ENCODE peak calls at places on chromosome 1, in nine cellular contexts. J, H, U, L, S, C, G, E and W are unnamed samples.
A peak's percentile ranks its signal among the peaks of the same experiment; 100 is the strongest.

GRCh38 chr1:63635681-63636080 is 42.5 kb downstream of the PGM1 start:
- DNase-seq in G (no peak), U (no peak), S (no peak), J (peak; percentile 13), L (peak; percentile 36), H (no peak), E (peak; percentile 68), C (no peak), W (no peak)

GRCh38 chr1:167418397-167418796 is 99.9 kb downstream of the CD247 start:
- DNase-seq in G (no peak), J (no peak), C (no peak), L (no peak), U (no peak), E (no peak), S (no peak), H (no peak), W (no peak)

GRCh38 chr1:234538930-234539649 is 60.1 kb upstream of the TARBP1 start:
- DNase-seq in U (no peak), C (no peak), G (no peak), H (no peak), L (no peak), J (no peak), S (no peak), E (no peak), W (no peak)

GRCh38 chr1:63619558-63619957 is 26.3 kb downstream of the PGM1 start:
- DNase-seq in J (no peak), S (no peak), E (no peak), U (no peak), H (no peak), G (no peak), L (no peak), C (no peak), W (no peak)

GRCh38 chr1:202998836-202999750 is 8.1 kb upstream of the TMEM183A start:
- DNase-seq in J (peak; percentile 40), E (peak; percentile 63), U (peak; percentile 85), S (peak; percentile 60), G (peak; percentile 45), H (peak; percentile 78), C (peak; percentile 12), L (peak; percentile 57), W (peak; percentile 64)

GRCh38 chr1:239570878-239571277 is 184.5 kb downstream of the CHRM3 start:
- DNase-seq in J (no peak), C (no peak), L (no peak), E (no peak), G (no peak), U (no peak), H (no peak), S (no peak), W (no peak)

GRCh38 chr1:155003227-155003765 is 694 bp downstream of the ZBTB7B start:
- DNase-seq in S (peak; percentile 67), H (peak; percentile 81), E (peak; percentile 22), G (no peak), L (peak; percentile 21), J (no peak), C (no peak), U (peak; percentile 59), W (no peak)

GRCh38 chr1:155300553-155301329 is 497 bp downstream of the PKLR start:
- DNase-seq in U (no peak), E (no peak), G (no peak), H (no peak), J (no peak), C (no peak), L (no peak), S (no peak), W (no peak)

GRCh38 chr1:19033926-19034680 is 77.6 kb upstream of the IFFO2 start:
- DNase-seq in U (no peak), C (no peak), J (peak; percentile 53), G (no peak), H (peak; percentile 60), S (no peak), L (peak; percentile 84), E (no peak), W (no peak)

GRCh38 chr1:18290740-18291412 is 183.3 kb downstream of the IGSF21 start:
- DNase-seq in C (no peak), U (peak; percentile 29), E (no peak), S (no peak), H (peak; percentile 74), G (no peak), L (no peak), J (no peak), W (no peak)

GRCh38 chr1:111399792-111400610 is 27.5 kb downstream of the OVGP1 start:
- DNase-seq in E (peak; percentile 73), J (peak; percentile 22), U (peak; percentile 82), C (peak; percentile 6), G (peak; percentile 24), S (peak; percentile 9), L (peak; percentile 46), H (peak; percentile 82), W (peak; percentile 26)

GRCh38 chr1:13797397-13797796 is 97.4 kb downstream of the PRDM2 start:
- DNase-seq in S (peak; percentile 66), H (no peak), L (no peak), E (no peak), U (no peak), C (no peak), J (no peak), G (no peak), W (no peak)

GRCh38 chr1:239736479-239736878 is 350.1 kb downstream of the CHRM3 start:
- DNase-seq in E (no peak), G (no peak), H (no peak), U (no peak), S (no peak), J (no peak), C (no peak), L (no peak), W (no peak)

GRCh38 chr1:11860586-11860985 is 1.8 kb upstream of the NPPB start:
- DNase-seq in C (no peak), L (no peak), J (no peak), S (no peak), E (no peak), G (no peak), U (no peak), H (no peak), W (no peak)

GRCh38 chr1:1604374-1605033 is 4.6 kb upstream of the FNDC10 start:
- DNase-seq in C (no peak), U (no peak), S (no peak), J (no peak), H (no peak), L (no peak), E (no peak), G (no peak), W (no peak)

GRCh38 chr1:54259546-54259945 is 59.6 kb downstream of the MRPL37 start:
- DNase-seq in J (no peak), L (no peak), G (no peak), S (peak; percentile 68), C (no peak), H (no peak), E (no peak), U (no peak), W (no peak)

GRCh38 chr1:17566892-17567291 is 27.4 kb downstream of the ARHGEF10L start:
- DNase-seq in L (no peak), H (no peak), S (no peak), U (no peak), C (no peak), G (no peak), J (no peak), E (no peak), W (no peak)